ENCODE peak calls at places on chromosomes 2 and 18, in eight cellular contexts. One of them, this sample, is unnamed. For H3K4me1, the result is how much of the 10 kb centered on the place peaks cover.

GRCh38 chr2:155190342-155190741 is 491.8 kb downstream of the KCNJ3 start:
- DNase-seq in HCT116: no peak
- DNase-seq in aorta: no peak
- DNase-seq in lung: no peak
- DNase-seq in CD8-positive, alpha-beta T cell: no peak
- DNase-seq in neuronal stem cell: no peak
- DNase-seq in SJSA1: no peak
- DNase-seq in H9: no peak
- DNase-seq in this sample: no peak

GRCh38 chr2:111634995-111635538 is 248.9 kb downstream of the ANAPC1 start:
- DNase-seq in HCT116: no peak
- DNase-seq in aorta: no peak
- DNase-seq in lung: no peak
- DNase-seq in CD8-positive, alpha-beta T cell: no peak
- DNase-seq in neuronal stem cell: no peak
- DNase-seq in SJSA1: no peak
- DNase-seq in H9: no peak
- DNase-seq in this sample: no peak

GRCh38 chr2:127320586-127321275 is 26.8 kb upstream of the ERCC3 start:
- DNase-seq in HCT116: no peak
- DNase-seq in aorta: no peak
- DNase-seq in lung: no peak
- DNase-seq in CD8-positive, alpha-beta T cell: no peak
- DNase-seq in neuronal stem cell: no peak
- DNase-seq in SJSA1: no peak
- DNase-seq in H9: no peak
- DNase-seq in this sample: no peak

GRCh38 chr2:236252521-236252920 is 11.7 kb downstream of the ASB18 start:
- DNase-seq in HCT116: no peak
- DNase-seq in aorta: no peak
- DNase-seq in lung: no peak
- DNase-seq in CD8-positive, alpha-beta T cell: no peak
- DNase-seq in neuronal stem cell: no peak
- DNase-seq in SJSA1: no peak
- DNase-seq in H9: no peak
- DNase-seq in this sample: no peak

GRCh38 chr2:34096552-34097171 is 497.6 kb upstream of the FAM98A start:
- DNase-seq in HCT116: peak
- DNase-seq in aorta: no peak
- DNase-seq in lung: peak
- DNase-seq in CD8-positive, alpha-beta T cell: no peak
- DNase-seq in neuronal stem cell: peak
- DNase-seq in SJSA1: peak
- DNase-seq in H9: peak
- DNase-seq in this sample: peak

GRCh38 chr2:103401621-103402020 is 639.8 kb downstream of the TMEM182 start:
- DNase-seq in HCT116: no peak
- DNase-seq in aorta: no peak
- DNase-seq in lung: no peak
- DNase-seq in CD8-positive, alpha-beta T cell: no peak
- DNase-seq in neuronal stem cell: peak
- DNase-seq in SJSA1: no peak
- DNase-seq in H9: peak
- DNase-seq in this sample: peak

GRCh38 chr18:48801728-48802542 is 148.8 kb downstream of the SMAD7 start:
- DNase-seq in HCT116: no peak
- DNase-seq in aorta: peak
- DNase-seq in lung: no peak
- DNase-seq in CD8-positive, alpha-beta T cell: peak
- DNase-seq in neuronal stem cell: no peak
- DNase-seq in SJSA1: no peak
- DNase-seq in H9: peak
- DNase-seq in this sample: no peak

GRCh38 chr2:238462782-238463396 is 36.2 kb downstream of the ASB1 start:
- DNase-seq in HCT116: peak
- DNase-seq in aorta: no peak
- DNase-seq in lung: no peak
- DNase-seq in CD8-positive, alpha-beta T cell: no peak
- DNase-seq in neuronal stem cell: no peak
- DNase-seq in SJSA1: peak
- DNase-seq in H9: no peak
- DNase-seq in this sample: no peak

GRCh38 chr2:28994074-28994473 is 13.0 kb downstream of the TOGARAM2 start:
- DNase-seq in HCT116: no peak
- DNase-seq in aorta: peak
- DNase-seq in lung: no peak
- DNase-seq in CD8-positive, alpha-beta T cell: no peak
- DNase-seq in neuronal stem cell: no peak
- DNase-seq in SJSA1: no peak
- DNase-seq in H9: no peak
- DNase-seq in this sample: no peak

GRCh38 chr2:62305421-62306176 is 109.7 kb downstream of the B3GNT2 start:
- DNase-seq in HCT116: no peak
- DNase-seq in aorta: no peak
- DNase-seq in lung: no peak
- DNase-seq in CD8-positive, alpha-beta T cell: no peak
- DNase-seq in neuronal stem cell: no peak
- DNase-seq in SJSA1: no peak
- DNase-seq in H9: no peak
- DNase-seq in this sample: peak

GRCh38 chr2:26429779-26430654 is 28.3 kb downstream of the DRC1 start:
- DNase-seq in HCT116: no peak
- DNase-seq in aorta: no peak
- DNase-seq in lung: no peak
- DNase-seq in CD8-positive, alpha-beta T cell: no peak
- DNase-seq in neuronal stem cell: no peak
- DNase-seq in SJSA1: no peak
- DNase-seq in H9: no peak
- DNase-seq in this sample: peak

GRCh38 chr2:148642891-148643416 is 1.6 kb upstream of the EPC2 start:
- DNase-seq in HCT116: peak
- DNase-seq in aorta: no peak
- DNase-seq in lung: peak
- DNase-seq in CD8-positive, alpha-beta T cell: no peak
- DNase-seq in neuronal stem cell: no peak
- DNase-seq in SJSA1: peak
- DNase-seq in H9: no peak
- DNase-seq in this sample: no peak

GRCh38 chr18:63476666-63477065 is at the start of gene SERPINB5:
- DNase-seq in HCT116: peak
- DNase-seq in aorta: no peak
- DNase-seq in lung: no peak
- DNase-seq in CD8-positive, alpha-beta T cell: no peak
- DNase-seq in neuronal stem cell: no peak
- DNase-seq in SJSA1: no peak
- DNase-seq in H9: peak
- DNase-seq in this sample: no peak

GRCh38 chr2:176527141-176527901 is 258.1 kb downstream of the MTX2 start:
- DNase-seq in HCT116: no peak
- DNase-seq in aorta: no peak
- DNase-seq in lung: no peak
- DNase-seq in CD8-positive, alpha-beta T cell: no peak
- DNase-seq in neuronal stem cell: no peak
- DNase-seq in SJSA1: no peak
- DNase-seq in H9: no peak
- DNase-seq in this sample: no peak

GRCh38 chr2:178527592-178527991 is 47.3 kb downstream of the PLEKHA3 start:
- DNase-seq in HCT116: no peak
- DNase-seq in aorta: no peak
- DNase-seq in lung: no peak
- DNase-seq in CD8-positive, alpha-beta T cell: no peak
- DNase-seq in neuronal stem cell: no peak
- DNase-seq in SJSA1: no peak
- DNase-seq in H9: no peak
- DNase-seq in this sample: no peak

GRCh38 chr2:147829106-147829505 is 15.7 kb upstream of the ACVR2A start:
- DNase-seq in HCT116: peak
- DNase-seq in aorta: no peak
- DNase-seq in lung: no peak
- DNase-seq in CD8-positive, alpha-beta T cell: no peak
- DNase-seq in neuronal stem cell: no peak
- DNase-seq in SJSA1: no peak
- DNase-seq in H9: no peak
- DNase-seq in this sample: no peak

GRCh38 chr2:45904267-45904921 is 252.9 kb downstream of the PRKCE start:
- DNase-seq in HCT116: no peak
- DNase-seq in aorta: no peak
- DNase-seq in lung: no peak
- DNase-seq in CD8-positive, alpha-beta T cell: no peak
- DNase-seq in neuronal stem cell: no peak
- DNase-seq in SJSA1: no peak
- DNase-seq in H9: no peak
- DNase-seq in this sample: no peak

GRCh38 chr18:74342416-74343043 is 26.9 kb downstream of the C18orf63 start:
- DNase-seq in HCT116: peak
- DNase-seq in aorta: no peak
- DNase-seq in lung: no peak
- DNase-seq in CD8-positive, alpha-beta T cell: no peak
- DNase-seq in neuronal stem cell: peak
- DNase-seq in SJSA1: peak
- DNase-seq in H9: no peak
- DNase-seq in this sample: peak

GRCh38 chr2:26982102-26982742 is 11.8 kb downstream of the MAPRE3 start:
- DNase-seq in HCT116: peak
- DNase-seq in aorta: no peak
- DNase-seq in lung: peak
- DNase-seq in CD8-positive, alpha-beta T cell: no peak
- DNase-seq in neuronal stem cell: no peak
- DNase-seq in SJSA1: no peak
- DNase-seq in H9: peak
- DNase-seq in this sample: peak

GRCh38 chr2:9750224-9751215 is 92.8 kb upstream of the TAF1B start:
- DNase-seq in HCT116: no peak
- DNase-seq in aorta: no peak
- DNase-seq in lung: no peak
- DNase-seq in CD8-positive, alpha-beta T cell: no peak
- DNase-seq in neuronal stem cell: no peak
- DNase-seq in SJSA1: no peak
- DNase-seq in H9: no peak
- DNase-seq in this sample: no peak
- H3K27ac ChIP-seq in HCT116: no peak
- H3K27ac ChIP-seq in aorta: no peak
- H3K27ac ChIP-seq in lung: no peak
- H3K27ac ChIP-seq in CD8-positive, alpha-beta T cell: no peak
- H3K27ac ChIP-seq in neuronal stem cell: no peak
- H3K27ac ChIP-seq in SJSA1: no peak
- H3K27ac ChIP-seq in H9: no peak
- H3K27ac ChIP-seq in this sample: no peak

GRCh38 chr18:23138470-23138869 is 3.2 kb downstream of the CABLES1 start:
- DNase-seq in HCT116: no peak
- DNase-seq in aorta: no peak
- DNase-seq in lung: peak
- DNase-seq in CD8-positive, alpha-beta T cell: no peak
- DNase-seq in neuronal stem cell: no peak
- DNase-seq in SJSA1: no peak
- DNase-seq in H9: no peak
- DNase-seq in this sample: peak
- H3K4me1 ChIP-seq in HCT116: under half
- H3K4me1 ChIP-seq in aorta: under half
- H3K4me1 ChIP-seq in lung: under half
- H3K4me1 ChIP-seq in CD8-positive, alpha-beta T cell: under half
- H3K4me1 ChIP-seq in neuronal stem cell: under half
- H3K4me1 ChIP-seq in SJSA1: under half
- H3K4me1 ChIP-seq in H9: under half
- H3K4me1 ChIP-seq in this sample: under half

GRCh38 chr2:232893834-232894233 is 23.8 kb downstream of the SNORC start:
- DNase-seq in HCT116: no peak
- DNase-seq in aorta: peak
- DNase-seq in lung: no peak
- DNase-seq in CD8-positive, alpha-beta T cell: no peak
- DNase-seq in neuronal stem cell: no peak
- DNase-seq in SJSA1: no peak
- DNase-seq in H9: peak
- DNase-seq in this sample: no peak

GRCh38 chr2:232892843-232893242 is 22.8 kb downstream of the SNORC start:
- DNase-seq in HCT116: no peak
- DNase-seq in aorta: peak
- DNase-seq in lung: no peak
- DNase-seq in CD8-positive, alpha-beta T cell: no peak
- DNase-seq in neuronal stem cell: no peak
- DNase-seq in SJSA1: no peak
- DNase-seq in H9: no peak
- DNase-seq in this sample: no peak

GRCh38 chr2:232891621-232892071 is 21.6 kb downstream of the SNORC start:
- DNase-seq in HCT116: no peak
- DNase-seq in aorta: no peak
- DNase-seq in lung: no peak
- DNase-seq in CD8-positive, alpha-beta T cell: no peak
- DNase-seq in neuronal stem cell: no peak
- DNase-seq in SJSA1: peak
- DNase-seq in H9: no peak
- DNase-seq in this sample: no peak

GRCh38 chr2:232890896-232891601 is 21.0 kb downstream of the SNORC start:
- DNase-seq in HCT116: peak
- DNase-seq in aorta: peak
- DNase-seq in lung: peak
- DNase-seq in CD8-positive, alpha-beta T cell: no peak
- DNase-seq in neuronal stem cell: no peak
- DNase-seq in SJSA1: no peak
- DNase-seq in H9: peak
- DNase-seq in this sample: no peak

GRCh38 chr2:232892221-232892620 is 22.2 kb downstream of the SNORC start:
- DNase-seq in HCT116: no peak
- DNase-seq in aorta: no peak
- DNase-seq in lung: no peak
- DNase-seq in CD8-positive, alpha-beta T cell: no peak
- DNase-seq in neuronal stem cell: no peak
- DNase-seq in SJSA1: no peak
- DNase-seq in H9: no peak
- DNase-seq in this sample: no peak
- H3K27ac ChIP-seq in HCT116: no peak
- H3K27ac ChIP-seq in aorta: no peak
- H3K27ac ChIP-seq in lung: no peak
- H3K27ac ChIP-seq in CD8-positive, alpha-beta T cell: no peak
- H3K27ac ChIP-seq in neuronal stem cell: no peak
- H3K27ac ChIP-seq in SJSA1: no peak
- H3K27ac ChIP-seq in H9: no peak
- H3K27ac ChIP-seq in this sample: no peak

DNA sequence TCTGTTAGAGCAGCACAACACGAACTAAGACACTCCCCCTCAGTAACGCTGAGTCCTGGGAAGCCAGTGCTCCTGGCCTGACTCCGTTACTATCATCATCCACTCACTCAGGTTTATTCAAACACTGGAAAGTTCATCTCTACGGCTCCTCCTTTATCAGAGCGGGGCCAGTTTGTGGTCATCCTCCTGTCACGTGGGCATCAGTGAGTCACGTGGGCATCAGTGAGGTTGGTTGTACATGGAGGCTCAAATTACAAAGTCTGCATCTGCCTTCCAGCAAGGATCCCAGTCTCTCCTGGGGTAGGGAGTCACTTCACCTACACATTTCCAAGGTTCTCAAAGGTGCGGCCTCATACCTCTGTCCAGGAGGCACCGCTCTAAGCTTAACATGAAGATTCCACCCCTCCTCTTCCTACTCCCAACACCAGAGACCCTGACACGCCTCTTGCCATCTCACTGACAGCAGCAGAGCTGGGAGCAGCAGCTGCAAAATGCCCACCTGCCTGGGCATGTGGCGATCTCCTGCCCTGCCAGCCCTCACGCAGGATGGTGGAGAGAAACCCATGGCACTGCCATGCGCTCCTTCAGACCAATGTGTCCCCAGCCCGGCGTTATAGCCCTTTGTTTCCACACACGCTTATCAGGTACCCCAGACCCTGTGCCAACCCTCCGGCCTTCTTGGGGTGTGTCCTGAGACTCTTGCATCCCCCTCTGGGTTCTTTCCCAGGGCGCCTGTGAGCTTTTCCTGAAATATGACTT is 99.2 kb upstream of the PTPRM start:
- DNase-seq in HCT116: no peak
- DNase-seq in aorta: no peak
- DNase-seq in lung: no peak
- DNase-seq in CD8-positive, alpha-beta T cell: no peak
- DNase-seq in neuronal stem cell: no peak
- DNase-seq in SJSA1: no peak
- DNase-seq in H9: no peak
- DNase-seq in this sample: no peak
- H3K4me1 ChIP-seq in HCT116: under half
- H3K4me1 ChIP-seq in aorta: under half
- H3K4me1 ChIP-seq in lung: under half
- H3K4me1 ChIP-seq in CD8-positive, alpha-beta T cell: under half
- H3K4me1 ChIP-seq in neuronal stem cell: under half
- H3K4me1 ChIP-seq in SJSA1: under half
- H3K4me1 ChIP-seq in H9: under half
- H3K4me1 ChIP-seq in this sample: under half

This sample was measured in heart right ventricle.